ENCODE peak calls at places on chromosomes 3 and 15, in five cellular contexts. D is astrocyte, G is astrocyte of the spinal cord, X is A549, Z is pancreas. E is an unnamed sample.

GRCh38 chr3:71559021-71559420 is 24.5 kb downstream of the FOXP1 start:
- DNase-seq in X (no peak), D (no peak), Z (no peak), G (no peak), E (no peak)

GRCh38 chr15:99115300-99116215 is 10.7 kb downstream of the SYNM start:
- DNase-seq in X (no peak), G (no peak), Z (no peak), D (no peak), E (no peak)

GRCh38 chr3:147388395-147389264 is 17.7 kb downstream of the ZIC4 start:
- DNase-seq in Z (no peak), X (no peak), D (no peak), G (peak; percentile 57), E (no peak)

GRCh38 chr3:39191103-39191502 is 1.3 kb downstream of the XIRP1 start:
- DNase-seq in D (no peak), X (no peak), Z (no peak), G (no peak), E (peak; percentile 66)

GRCh38 chr3:161854232-161854771 is 357.7 kb downstream of the OTOL1 start:
- DNase-seq in Z (no peak), X (no peak), G (peak; percentile 84), D (peak; percentile 87), E (no peak)

GRCh38 chr15:57656434-57656833 is 50.1 kb upstream of the POLR2M start:
- DNase-seq in Z (no peak), D (no peak), X (no peak), G (no peak), E (no peak)

GRCh38 chr3:110881069-110881468 is 190.5 kb upstream of the NECTIN3 start:
- DNase-seq in X (no peak), D (peak; percentile 49), G (peak; percentile 72), Z (peak; percentile 70), E (peak; percentile 39)

GRCh38 chr3:4233488-4233887 is 69.7 kb upstream of the SETMAR start:
- DNase-seq in G (no peak), D (no peak), X (no peak), Z (no peak), E (no peak)

GRCh38 chr3:181103605-181104004 is 114.1 kb upstream of the DNAJC19 start:
- DNase-seq in D (no peak), G (no peak), X (no peak), Z (no peak), E (peak; percentile 58)

GRCh38 chr3:23035927-23036640 is 167.0 kb upstream of the UBE2E2 start:
- DNase-seq in D (no peak), X (no peak), G (no peak), Z (no peak), E (no peak)

GRCh38 chr3:155805204-155805801 is 775 bp downstream of the C3orf33 start:
- DNase-seq in Z (peak; percentile 41), G (no peak), D (no peak), X (peak; percentile 20), E (no peak)

GRCh38 chr3:138184994-138185393 is 2.1 kb upstream of the ARMC8 start:
- DNase-seq in X (no peak), G (no peak), Z (no peak), D (no peak), E (no peak)

GRCh38 chr3:41684802-41685740 is 276.8 kb downstream of the ULK4 start:
- DNase-seq in D (peak; percentile 76), Z (no peak), G (peak; percentile 75), X (no peak), E (no peak)

GRCh38 chr3:73026111-73026510 is 29.5 kb downstream of the PPP4R2 start:
- DNase-seq in Z (no peak), D (no peak), G (no peak), X (no peak), E (no peak)

GRCh38 chr3:65979152-65979551 is 59.6 kb downstream of the MAGI1 start:
- DNase-seq in D (peak; percentile 88), X (no peak), G (peak; percentile 88), Z (no peak), E (no peak)

GRCh38 chr3:67529337-67529736 is 125.1 kb downstream of the SUCLG2 start:
- DNase-seq in D (no peak), Z (no peak), G (no peak), X (no peak), E (peak; percentile 9)

GRCh38 chr3:136703429-136703828 is 48.7 kb downstream of the STAG1 start:
- DNase-seq in X (no peak), D (peak; percentile 45), Z (no peak), G (no peak), E (no peak)

GRCh38 chr15:49379996-49380395 is 43.0 kb upstream of the FGF7 start:
- DNase-seq in G (no peak), X (no peak), D (no peak), Z (no peak), E (no peak)

GRCh38 chr15:58243083-58243482 is 104.9 kb downstream of the AQP9 start:
- DNase-seq in G (no peak), Z (no peak), D (no peak), X (no peak), E (no peak)

GRCh38 chr3:99128740-99129505 is 227.4 kb upstream of the DCBLD2 start:
- DNase-seq in X (no peak), D (peak; percentile 99), G (peak; percentile 96), Z (no peak), E (no peak)

GRCh38 chr15:49832421-49832980 is 211.7 kb downstream of the DTWD1 start:
- DNase-seq in D (no peak), X (no peak), Z (peak; percentile 61), G (peak; percentile 31), E (peak; percentile 38)

GRCh38 chr15:41022487-41023090 is 69.3 kb downstream of the CHAC1 start:
- DNase-seq in Z (no peak), D (peak; percentile 23), G (peak; percentile 56), X (peak; percentile 31), E (peak; percentile 53)

GRCh38 chr3:139718415-139718814 is 40.6 kb upstream of the NMNAT3 start:
- DNase-seq in X (peak; percentile 25), D (peak; percentile 25), Z (peak; percentile 45), G (peak; percentile 47), E (peak; percentile 43)

GRCh38 chr3:4786431-4786830 is 192.8 kb upstream of the BHLHE40 start:
- DNase-seq in X (no peak), G (no peak), D (no peak), Z (no peak), E (no peak)

GRCh38 chr3:177034850-177035475 is 162.3 kb downstream of the TBL1XR1 start:
- DNase-seq in Z (no peak), G (no peak), X (no peak), D (no peak), E (no peak)

GRCh38 chr3:76753599-76753998 is 286.3 kb upstream of the ROBO2 start:
- DNase-seq in Z (no peak), D (no peak), X (no peak), G (no peak), E (no peak)

GRCh38 chr3:113897373-113897777 is 50.4 kb upstream of the ZDHHC23 start:
- DNase-seq in G (no peak), D (no peak), X (no peak), Z (peak; percentile 44), E (no peak)

GRCh38 chr3:113895964-113896363 is 51.8 kb upstream of the ZDHHC23 start:
- DNase-seq in D (no peak), G (no peak), Z (no peak), X (no peak), E (no peak)

GRCh38 chr3:113896930-113897329 is 50.9 kb upstream of the ZDHHC23 start:
- DNase-seq in Z (no peak), X (no peak), D (no peak), G (no peak), E (no peak)

GRCh38 chr3:113894927-113895326 is 52.9 kb upstream of the ZDHHC23 start:
- DNase-seq in X (no peak), G (no peak), D (no peak), Z (no peak), E (no peak)

DNA sequence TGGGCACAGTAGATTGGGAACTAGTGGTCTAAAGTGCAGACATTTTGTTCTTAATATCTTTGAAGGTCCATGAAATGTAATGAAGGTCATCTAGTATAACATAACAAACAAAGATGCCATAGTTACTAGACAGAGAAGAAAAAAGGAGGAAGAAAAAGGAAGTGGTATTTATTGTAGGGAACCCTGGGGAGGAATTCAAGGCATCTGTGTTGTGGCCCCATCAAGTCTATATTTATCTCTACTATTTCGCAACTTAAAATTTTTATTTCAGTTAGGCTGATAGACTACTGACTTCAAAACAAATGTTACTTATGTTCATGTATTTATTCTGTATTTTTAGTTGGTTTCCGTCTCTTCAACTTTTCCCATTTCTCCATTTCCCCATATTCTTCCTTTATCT is 48.9 kb upstream of the ZDHHC23 start:
- DNase-seq in G (peak; percentile 16), X (no peak), D (peak; percentile 33), Z (no peak), E (no peak)
- H3K4me3 ChIP-seq in G (no peak overlapping the region), X (no peak overlapping the region), D (no peak overlapping the region), Z (peak overlapping the region; percentile 40), E (no peak overlapping the region)

GRCh38 chr3:32457971-32458471 is 44.6 kb downstream of the CMTM6 start:
- DNase-seq in D (no peak), Z (no peak), X (no peak), G (no peak), E (no peak)
- H3K4me3 ChIP-seq in D (no peak overlapping the region), Z (no peak overlapping the region), X (no peak overlapping the region), G (no peak overlapping the region), E (no peak overlapping the region)

GRCh38 chr3:37127340-37127739 is 47.0 kb downstream of the LRRFIP2 start:
- DNase-seq in X (no peak), D (no peak), G (no peak), Z (no peak), E (no peak)

GRCh38 chr3:37125195-37125594 is 49.2 kb downstream of the LRRFIP2 start:
- DNase-seq in D (no peak), Z (no peak), G (no peak), X (no peak), E (no peak)

GRCh38 chr3:37125702-37126101 is 48.7 kb downstream of the LRRFIP2 start:
- DNase-seq in Z (no peak), D (no peak), X (no peak), G (no peak), E (no peak)

GRCh38 chr3:37124431-37124830 is 50.0 kb downstream of the LRRFIP2 start:
- DNase-seq in G (no peak), X (no peak), Z (no peak), D (no peak), E (no peak)

DNA sequence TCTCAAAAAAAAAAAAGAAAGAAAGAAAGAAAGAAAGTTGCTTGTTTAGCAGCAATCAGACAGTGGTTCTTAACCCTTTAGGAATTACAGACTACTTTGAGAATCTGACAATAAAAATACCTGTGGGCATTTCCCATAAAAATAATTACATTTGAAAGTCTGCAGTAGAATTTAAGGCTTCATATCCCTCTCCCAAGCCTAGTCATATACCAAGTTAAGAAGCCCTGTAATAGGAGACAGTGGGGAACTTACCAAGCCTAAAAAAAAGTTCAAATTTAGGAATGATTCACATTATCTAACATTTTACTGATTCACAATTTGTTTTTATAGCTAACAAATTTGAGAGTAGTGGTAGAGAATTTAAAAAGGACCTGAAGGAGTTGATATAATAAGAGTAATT is 47.5 kb downstream of the LRRFIP2 start:
- DNase-seq in G (no peak), D (no peak), Z (no peak), X (no peak), E (no peak)
- H3K4me3 ChIP-seq in G (no peak overlapping the region), D (no peak overlapping the region), Z (no peak overlapping the region), X (no peak overlapping the region), E (no peak overlapping the region)

DNA sequence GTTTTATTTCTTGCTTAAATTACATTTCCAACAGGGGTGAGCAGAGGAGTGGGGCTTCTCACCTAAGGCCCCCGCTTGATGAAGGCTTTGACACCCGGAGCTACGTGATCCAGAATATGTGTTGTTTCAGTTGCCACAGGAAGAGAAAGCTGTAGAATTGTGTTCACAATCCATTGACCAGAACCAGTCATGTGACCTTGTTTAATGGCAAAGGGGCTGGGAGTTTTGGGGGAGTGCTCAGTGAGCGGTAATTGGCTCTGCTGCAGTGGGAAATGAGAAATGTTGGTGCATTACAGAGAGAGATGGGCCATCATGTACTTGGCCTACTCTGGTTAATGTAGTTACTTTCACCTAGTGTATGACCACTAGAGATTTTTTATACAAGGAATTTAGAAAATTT is 14.1 kb upstream of the ZDHHC23 start:
- DNase-seq in G (no peak), Z (no peak), X (no peak), D (no peak), E (no peak)
- H3K4me3 ChIP-seq in G (no peak overlapping the region), Z (no peak overlapping the region), X (no peak overlapping the region), D (no peak overlapping the region), E (no peak overlapping the region)